ENCODE peak calls at places on chromosomes 16 and 17, in seven cellular contexts. One of them, this sample, is unnamed. For H3K4me1, the result is how much of the 10 kb centered on the place peaks cover.

GRCh38 chr17:9522074-9522473 is 53.5 kb downstream of the STX8 start:
- DNase-seq in tibial nerve: no peak
- DNase-seq in OCI-LY7: peak
- DNase-seq in aorta: no peak
- DNase-seq in PC-9: peak
- DNase-seq in ovary: no peak
- DNase-seq in prostate gland: no peak
- DNase-seq in this sample: no peak

GRCh38 chr17:56594528-56595418 is 1.3 kb downstream of the NOG start:
- DNase-seq in ovary: no peak
- DNase-seq in tibial nerve: no peak
- DNase-seq in PC-9: peak
- DNase-seq in OCI-LY7: no peak
- DNase-seq in aorta: peak
- DNase-seq in prostate gland: no peak
- DNase-seq in this sample: peak

GRCh38 chr17:35345926-35346771 is 27.3 kb downstream of the SLFN11 start:
- DNase-seq in aorta: peak
- DNase-seq in ovary: peak
- DNase-seq in tibial nerve: peak
- DNase-seq in PC-9: no peak
- DNase-seq in prostate gland: peak
- DNase-seq in OCI-LY7: no peak
- DNase-seq in this sample: peak

GRCh38 chr17:59512844-59513383 is 52.5 kb upstream of the DHX40 start:
- DNase-seq in prostate gland: no peak
- DNase-seq in ovary: no peak
- DNase-seq in OCI-LY7: no peak
- DNase-seq in tibial nerve: no peak
- DNase-seq in aorta: no peak
- DNase-seq in PC-9: no peak
- DNase-seq in this sample: no peak

GRCh38 chr17:71349908-71350600 is 770.8 kb upstream of the SOX9 start:
- DNase-seq in ovary: no peak
- DNase-seq in OCI-LY7: no peak
- DNase-seq in PC-9: no peak
- DNase-seq in prostate gland: no peak
- DNase-seq in tibial nerve: no peak
- DNase-seq in aorta: no peak
- DNase-seq in this sample: no peak

GRCh38 chr17:62781826-62782225 is 26.3 kb downstream of the MARCHF10 start:
- DNase-seq in tibial nerve: no peak
- DNase-seq in aorta: no peak
- DNase-seq in PC-9: no peak
- DNase-seq in prostate gland: no peak
- DNase-seq in ovary: no peak
- DNase-seq in OCI-LY7: no peak
- DNase-seq in this sample: no peak

GRCh38 chr16:3906363-3906762 is 25.9 kb upstream of the CREBBP start:
- DNase-seq in OCI-LY7: no peak
- DNase-seq in ovary: no peak
- DNase-seq in PC-9: no peak
- DNase-seq in tibial nerve: no peak
- DNase-seq in prostate gland: no peak
- DNase-seq in aorta: no peak
- DNase-seq in this sample: no peak

GRCh38 chr17:80491478-80492342 is 15.3 kb upstream of the NPTX1 start:
- DNase-seq in ovary: no peak
- DNase-seq in aorta: no peak
- DNase-seq in PC-9: no peak
- DNase-seq in prostate gland: no peak
- DNase-seq in tibial nerve: no peak
- DNase-seq in OCI-LY7: no peak
- DNase-seq in this sample: no peak

GRCh38 chr16:88723507-88723887 is 17.2 kb downstream of the CTU2 start:
- DNase-seq in OCI-LY7: no peak
- DNase-seq in aorta: no peak
- DNase-seq in tibial nerve: no peak
- DNase-seq in PC-9: no peak
- DNase-seq in prostate gland: no peak
- DNase-seq in ovary: no peak
- DNase-seq in this sample: no peak

GRCh38 chr16:68066763-68067162 is 18.4 kb upstream of the NFATC3 start:
- DNase-seq in ovary: no peak
- DNase-seq in PC-9: no peak
- DNase-seq in tibial nerve: no peak
- DNase-seq in OCI-LY7: no peak
- DNase-seq in aorta: no peak
- DNase-seq in prostate gland: no peak
- DNase-seq in this sample: no peak

GRCh38 chr16:68062910-68063393 is 22.2 kb upstream of the NFATC3 start:
- DNase-seq in OCI-LY7: no peak
- DNase-seq in tibial nerve: no peak
- DNase-seq in prostate gland: no peak
- DNase-seq in PC-9: no peak
- DNase-seq in ovary: no peak
- DNase-seq in aorta: no peak
- DNase-seq in this sample: peak

GRCh38 chr16:68065716-68066305 is 19.4 kb upstream of the NFATC3 start:
- DNase-seq in ovary: no peak
- DNase-seq in tibial nerve: no peak
- DNase-seq in OCI-LY7: no peak
- DNase-seq in PC-9: no peak
- DNase-seq in aorta: no peak
- DNase-seq in prostate gland: no peak
- DNase-seq in this sample: no peak

GRCh38 chr16:68061396-68061795 is 23.8 kb upstream of the NFATC3 start:
- DNase-seq in tibial nerve: no peak
- DNase-seq in ovary: no peak
- DNase-seq in aorta: no peak
- DNase-seq in prostate gland: no peak
- DNase-seq in OCI-LY7: no peak
- DNase-seq in PC-9: no peak
- DNase-seq in this sample: peak

DNA sequence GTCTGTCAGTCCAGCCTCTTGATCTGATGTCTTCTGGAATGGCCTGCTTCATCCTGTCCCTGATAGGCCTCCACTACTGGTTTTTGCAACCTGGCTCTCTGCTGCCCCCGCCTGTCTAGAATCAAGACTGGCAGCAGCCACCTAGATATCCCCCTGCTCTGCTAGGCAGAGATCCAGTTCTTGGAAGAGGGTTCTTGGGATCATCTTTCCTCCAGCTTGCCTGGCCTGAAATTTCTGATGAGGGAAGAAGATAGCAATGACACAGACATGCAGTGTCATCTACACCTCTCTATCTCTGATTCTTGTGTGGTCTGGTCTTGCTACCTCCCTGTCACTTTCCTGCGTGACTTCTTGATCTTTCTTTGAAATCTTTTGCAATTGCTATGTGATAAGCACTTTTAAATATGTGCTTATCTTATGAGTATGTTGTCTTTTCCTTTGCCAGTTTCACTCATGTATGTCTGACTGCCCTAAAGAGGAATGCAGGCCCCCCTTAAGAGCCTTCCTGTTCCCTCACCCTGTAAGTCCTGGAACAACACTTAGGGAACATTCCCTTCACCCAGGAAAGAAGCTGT is 20.3 kb upstream of the NFATC3 start:
- DNase-seq in PC-9: peak
- DNase-seq in prostate gland: peak
- DNase-seq in tibial nerve: peak
- DNase-seq in ovary: peak
- DNase-seq in aorta: peak
- DNase-seq in OCI-LY7: peak
- DNase-seq in this sample: peak
- H3K4me1 ChIP-seq in PC-9: under half
- H3K4me1 ChIP-seq in prostate gland: under half
- H3K4me1 ChIP-seq in tibial nerve: under half
- H3K4me1 ChIP-seq in ovary: under half
- H3K4me1 ChIP-seq in aorta: under half
- H3K4me1 ChIP-seq in OCI-LY7: under half
- H3K4me1 ChIP-seq in this sample: half or more

DNA sequence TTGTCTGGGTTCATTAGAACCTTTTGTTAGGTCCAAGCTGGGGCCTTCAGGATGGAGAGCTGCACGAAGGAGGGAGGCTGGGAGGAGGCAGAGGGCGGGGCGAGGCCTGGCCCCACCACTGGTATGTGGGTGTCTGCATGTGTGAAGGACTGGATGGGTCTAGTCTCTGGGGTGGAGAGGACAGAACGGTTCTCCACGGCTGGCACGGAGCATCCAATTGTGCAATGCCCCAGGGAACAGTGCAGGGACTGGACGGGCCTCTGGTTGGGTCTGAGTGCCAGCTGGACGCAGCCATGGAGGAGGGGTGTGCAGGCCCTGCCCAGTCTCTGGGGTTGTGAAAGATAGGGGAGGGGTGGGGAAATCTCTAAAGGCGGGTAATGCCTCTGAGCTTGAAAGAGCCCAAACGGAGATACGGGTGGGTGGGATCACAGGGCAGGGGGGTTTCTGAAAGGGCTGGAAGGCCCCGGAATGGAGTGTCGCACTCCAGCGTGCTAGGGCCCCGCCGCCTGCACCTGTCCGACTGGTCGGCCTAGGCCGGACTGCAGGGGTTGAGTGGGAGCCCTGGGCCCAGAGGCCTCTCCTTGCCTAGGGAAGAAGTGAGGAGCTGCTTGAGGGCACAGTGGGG is 1.6 kb downstream of the PPL start:
- DNase-seq in OCI-LY7: no peak
- DNase-seq in prostate gland: peak
- DNase-seq in aorta: peak
- DNase-seq in ovary: peak
- DNase-seq in tibial nerve: peak
- DNase-seq in PC-9: peak
- DNase-seq in this sample: peak
- H3K4me1 ChIP-seq in OCI-LY7: under half
- H3K4me1 ChIP-seq in prostate gland: under half
- H3K4me1 ChIP-seq in aorta: under half
- H3K4me1 ChIP-seq in ovary: under half
- H3K4me1 ChIP-seq in tibial nerve: under half
- H3K4me1 ChIP-seq in PC-9: under half
- H3K4me1 ChIP-seq in this sample: under half

GRCh38 chr17:50953831-50954601 is 87.9 kb upstream of the TOB1 start:
- DNase-seq in PC-9: no peak
- DNase-seq in prostate gland: peak
- DNase-seq in aorta: no peak
- DNase-seq in OCI-LY7: no peak
- DNase-seq in ovary: no peak
- DNase-seq in tibial nerve: peak
- DNase-seq in this sample: peak
- H3K4me1 ChIP-seq in PC-9: under half
- H3K4me1 ChIP-seq in prostate gland: under half
- H3K4me1 ChIP-seq in aorta: under half
- H3K4me1 ChIP-seq in OCI-LY7: under half
- H3K4me1 ChIP-seq in ovary: under half
- H3K4me1 ChIP-seq in tibial nerve: under half
- H3K4me1 ChIP-seq in this sample: under half

GRCh38 chr17:37831492-37831891 is 86.6 kb upstream of the HNF1B start:
- DNase-seq in OCI-LY7: no peak
- DNase-seq in prostate gland: no peak
- DNase-seq in tibial nerve: no peak
- DNase-seq in ovary: no peak
- DNase-seq in aorta: no peak
- DNase-seq in PC-9: no peak
- DNase-seq in this sample: no peak
- H3K4me1 ChIP-seq in OCI-LY7: under half
- H3K4me1 ChIP-seq in prostate gland: under half
- H3K4me1 ChIP-seq in tibial nerve: under half
- H3K4me1 ChIP-seq in ovary: under half
- H3K4me1 ChIP-seq in aorta: under half
- H3K4me1 ChIP-seq in PC-9: under half
- H3K4me1 ChIP-seq in this sample: under half

GRCh38 chr16:75644240-75645012 is 3.0 kb downstream of the KARS1 start:
- DNase-seq in aorta: no peak
- DNase-seq in ovary: no peak
- DNase-seq in prostate gland: no peak
- DNase-seq in tibial nerve: no peak
- DNase-seq in PC-9: no peak
- DNase-seq in OCI-LY7: peak
- DNase-seq in this sample: no peak

GRCh38 chr16:75648265-75649076 is 898 bp downstream of the TERF2IP start:
- DNase-seq in OCI-LY7: peak
- DNase-seq in ovary: peak
- DNase-seq in prostate gland: peak
- DNase-seq in PC-9: peak
- DNase-seq in tibial nerve: peak
- DNase-seq in aorta: peak
- DNase-seq in this sample: peak

GRCh38 chr16:75647492-75648264 is at the start of the genes KARS1 and TERF2IP:
- DNase-seq in ovary: peak
- DNase-seq in prostate gland: peak
- DNase-seq in tibial nerve: peak
- DNase-seq in PC-9: peak
- DNase-seq in aorta: peak
- DNase-seq in OCI-LY7: peak
- DNase-seq in this sample: peak

GRCh38 chr16:75647138-75647491 is 350 bp downstream of the KARS1 start:
- DNase-seq in prostate gland: no peak
- DNase-seq in OCI-LY7: peak
- DNase-seq in aorta: no peak
- DNase-seq in ovary: no peak
- DNase-seq in PC-9: no peak
- DNase-seq in tibial nerve: no peak
- DNase-seq in this sample: no peak
- H3K4me1 ChIP-seq in prostate gland: under half
- H3K4me1 ChIP-seq in OCI-LY7: half or more
- H3K4me1 ChIP-seq in aorta: under half
- H3K4me1 ChIP-seq in ovary: under half
- H3K4me1 ChIP-seq in PC-9: under half
- H3K4me1 ChIP-seq in tibial nerve: under half
- H3K4me1 ChIP-seq in this sample: under half

DNA sequence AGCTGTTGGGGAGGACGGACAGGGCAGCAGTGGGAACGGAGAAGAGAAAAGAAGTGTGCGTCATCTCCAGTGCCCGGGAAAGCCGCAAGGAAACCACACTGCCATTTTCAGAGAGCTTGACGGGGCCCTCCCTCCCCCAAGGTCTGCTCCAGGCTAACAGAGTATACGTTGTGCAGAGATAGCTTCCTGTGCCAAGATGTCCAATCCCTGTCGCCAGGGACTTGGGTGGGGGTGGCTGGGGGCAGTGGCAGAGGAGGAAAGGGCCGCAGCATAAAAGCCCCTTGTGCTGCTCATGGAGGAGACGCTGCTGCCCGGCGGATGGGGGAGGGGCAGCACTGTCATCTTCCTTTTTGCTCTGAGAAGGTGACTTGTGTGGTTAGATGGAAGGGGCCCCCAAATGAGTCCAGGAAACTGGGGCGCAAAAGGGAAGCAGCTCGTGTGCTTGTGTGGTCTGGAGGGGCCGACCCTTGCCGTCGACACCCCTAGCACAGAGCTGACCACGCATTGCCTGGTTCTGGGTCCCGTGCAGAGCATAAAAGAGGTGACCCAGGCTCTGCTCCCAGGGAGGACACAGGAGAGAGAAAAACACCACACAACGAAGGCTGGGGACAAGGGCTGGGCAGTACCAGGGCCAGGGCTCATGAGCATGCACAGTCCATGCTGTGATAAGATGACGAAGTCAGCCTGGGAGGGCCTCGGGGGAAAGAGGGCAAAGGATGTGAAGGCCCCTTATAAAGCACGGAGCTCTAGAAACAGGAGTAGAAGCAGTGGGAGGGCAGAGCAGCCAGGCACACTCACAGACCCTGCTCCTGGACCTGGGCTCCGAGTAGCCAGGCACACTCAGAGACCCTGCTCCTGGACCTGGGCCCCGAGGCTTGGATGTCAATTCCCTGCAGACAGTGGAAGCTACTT is 372.6 kb downstream of the SLC39A11 start:
- DNase-seq in tibial nerve: no peak
- DNase-seq in prostate gland: no peak
- DNase-seq in OCI-LY7: no peak
- DNase-seq in PC-9: no peak
- DNase-seq in ovary: no peak
- DNase-seq in aorta: no peak
- DNase-seq in this sample: no peak
- H3K4me1 ChIP-seq in tibial nerve: under half
- H3K4me1 ChIP-seq in prostate gland: under half
- H3K4me1 ChIP-seq in OCI-LY7: under half
- H3K4me1 ChIP-seq in PC-9: half or more
- H3K4me1 ChIP-seq in ovary: under half
- H3K4me1 ChIP-seq in aorta: under half
- H3K4me1 ChIP-seq in this sample: under half

This sample was measured in lower lobe of right lung.